ENCODE peak calls at places on chromosomes 7 and 10, in six cellular contexts. P is IMR-90, H is psoas muscle, I is stomach, D is left lung, Y is left ventricle myocardium inferior. X is an unnamed sample.

GRCh38 chr7:18653381-18654155 is 158.0 kb downstream of the HDAC9 start:
- DNase-seq in D (no peak), I (no peak), Y (no peak), H (no peak), P (no peak), X (no peak)

GRCh38 chr10:44245601-44245938 is 139.3 kb downstream of the CXCL12 start:
- DNase-seq in Y (no peak), I (no peak), H (no peak), P (peak; percentile 59), D (no peak), X (no peak)

GRCh38 chr10:14545827-14546226 is 215.1 kb upstream of the FRMD4A start:
- DNase-seq in Y (no peak), P (peak; percentile 83), I (no peak), H (no peak), D (no peak), X (no peak)

GRCh38 chr7:129218514-129219036 is 6.3 kb upstream of the AHCYL2 start:
- DNase-seq in I (peak; percentile 89), H (peak; percentile 85), D (peak; percentile 75), P (peak; percentile 78), Y (peak; percentile 83), X (peak; percentile 81)

GRCh38 chr7:149422914-149423285 is 38.0 kb downstream of the ZNF777 start:
- DNase-seq in P (no peak), Y (peak; percentile 40), H (peak; percentile 31), D (no peak), I (peak; percentile 31), X (peak; percentile 40)

GRCh38 chr7:151671514-151671913 is 151.8 kb upstream of the RHEB start:
- DNase-seq in P (no peak), H (no peak), I (no peak), Y (no peak), D (no peak), X (peak; percentile 63)

GRCh38 chr7:49229246-49229645 is 304.9 kb downstream of the CDC14C start:
- DNase-seq in I (no peak), D (no peak), H (no peak), P (no peak), Y (no peak), X (no peak)

GRCh38 chr7:83210459-83210858 is 47.8 kb upstream of the PCLO start:
- DNase-seq in Y (no peak), P (no peak), I (no peak), H (no peak), D (no peak), X (no peak)

GRCh38 chr7:127665922-127666321 is 13.9 kb downstream of the SND1 start:
- DNase-seq in I (no peak), P (no peak), Y (no peak), D (no peak), H (no peak), X (no peak)

GRCh38 chr7:140673063-140673769 is 471 bp downstream of the ADCK2 start:
- DNase-seq in Y (peak; percentile 33), P (no peak), H (peak; percentile 40), D (peak; percentile 72), I (peak; percentile 81), X (peak; percentile 71)

GRCh38 chr7:155161690-155162089 is 91.6 kb downstream of the HTR5A start:
- DNase-seq in I (no peak), H (no peak), Y (no peak), P (no peak), D (no peak), X (no peak)

GRCh38 chr7:47393406-47393805 is 188.5 kb downstream of the TNS3 start:
- DNase-seq in I (peak; percentile 15), D (no peak), Y (no peak), H (no peak), P (no peak), X (peak; percentile 33)

GRCh38 chr7:2033586-2034135 is 199.1 kb downstream of the MAD1L1 start:
- DNase-seq in P (no peak), D (peak; percentile 14), H (peak; percentile 1), I (no peak), Y (peak; percentile 3), X (peak; percentile 14)

GRCh38 chr10:3287566-3288445 is 115.2 kb upstream of the PITRM1 start:
- DNase-seq in I (no peak), D (no peak), Y (no peak), H (no peak), P (no peak), X (no peak)

GRCh38 chr7:30977896-30978564 is 14.3 kb downstream of the GHRHR start:
- DNase-seq in P (peak; percentile 4), Y (no peak), H (no peak), I (peak; percentile 57), D (no peak), X (peak; percentile 50)

GRCh38 chr10:13586676-13587355 is at the start of gene PRPF18:
- DNase-seq in I (peak; percentile 96), D (peak; percentile 93), H (peak; percentile 94), Y (peak; percentile 91), P (peak; percentile 92), X (peak; percentile 93)

GRCh38 chr7:134502463-134502862 is 24.9 kb upstream of the AKR1B10 start:
- DNase-seq in P (peak; percentile 65), H (peak; percentile 40), D (peak; percentile 54), I (no peak), Y (no peak), X (peak; percentile 53)

GRCh38 chr7:160958-161725 is 31.2 kb upstream of the FAM20C start:
- DNase-seq in Y (no peak), D (peak; percentile 32), P (no peak), I (no peak), H (no peak), X (peak; percentile 18)

GRCh38 chr7:138980575-138981285 is 459 bp downstream of the KIAA1549 start:
- DNase-seq in Y (peak; percentile 19), D (no peak), H (no peak), I (no peak), P (no peak), X (no peak)

GRCh38 chr10:71575934-71576801 is 143.4 kb downstream of the C10orf105 start:
- DNase-seq in D (no peak), H (no peak), P (no peak), Y (no peak), I (no peak), X (no peak)

GRCh38 chr10:44513592-44513991 is 128.7 kb upstream of the CXCL12 start:
- DNase-seq in Y (no peak), H (peak; percentile 30), D (no peak), I (no peak), P (peak; percentile 18), X (no peak)

GRCh38 chr7:50739744-50740455 is 42.8 kb downstream of the GRB10 start:
- DNase-seq in I (no peak), H (no peak), D (no peak), Y (no peak), P (no peak), X (no peak)

GRCh38 chr7:96088579-96088978 is 233.3 kb downstream of the SLC25A13 start:
- DNase-seq in P (peak; percentile 46), Y (no peak), H (no peak), I (no peak), D (no peak), X (no peak)

GRCh38 chr7:140041626-140042385 is 20.9 kb downstream of the PARP12 start:
- DNase-seq in I (no peak), Y (no peak), D (no peak), H (no peak), P (peak; percentile 49), X (no peak)

GRCh38 chr7:102860351-102860811 is 52.4 kb upstream of the LRRC17 start:
- DNase-seq in D (no peak), I (no peak), Y (no peak), P (peak; percentile 98), H (no peak), X (no peak)

GRCh38 chr7:16753932-16754571 is 497 bp downstream of the TSPAN13 start:
- DNase-seq in I (peak; percentile 50), H (peak; percentile 16), P (peak; percentile 10), Y (peak; percentile 33), D (peak; percentile 44), X (peak; percentile 56)

GRCh38 chr10:51397695-51398094 is 301.7 kb downstream of the CSTF2T start:
- DNase-seq in H (peak; percentile 60), D (no peak), Y (peak; percentile 55), P (peak; percentile 84), I (peak; percentile 89), X (no peak)

GRCh38 chr7:158676898-158677297 is 27.7 kb downstream of the NCAPG2 start:
- DNase-seq in D (no peak), H (no peak), I (no peak), P (no peak), Y (no peak), X (no peak)

DNA sequence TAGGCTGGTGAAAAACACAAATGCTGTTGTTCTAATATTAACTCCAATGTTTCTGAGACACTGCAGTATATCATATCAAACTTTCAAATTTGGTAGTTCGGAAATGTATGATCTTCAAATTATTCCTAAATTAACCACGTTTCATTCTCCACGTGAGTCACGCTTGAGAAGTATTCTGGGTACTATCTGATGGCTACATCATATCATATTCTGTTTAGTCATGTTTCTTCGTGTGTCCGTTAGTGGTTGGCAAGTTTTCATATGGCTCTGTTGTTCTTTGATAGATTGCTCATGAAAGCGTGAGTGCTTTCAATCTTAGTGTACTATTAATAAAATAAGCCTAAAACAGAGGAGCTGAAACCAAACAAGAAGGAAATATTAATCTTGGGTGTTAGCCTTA is 145.7 kb downstream of the NSUN6 start:
- DNase-seq in Y (no peak), P (peak; percentile 80), H (no peak), I (no peak), D (no peak), X (no peak)
- H3K27ac ChIP-seq in Y (peak overlapping the region; percentile 74), P (no peak overlapping the region), H (no peak overlapping the region), I (no peak overlapping the region), D (no peak overlapping the region), X (no peak overlapping the region)

DNA sequence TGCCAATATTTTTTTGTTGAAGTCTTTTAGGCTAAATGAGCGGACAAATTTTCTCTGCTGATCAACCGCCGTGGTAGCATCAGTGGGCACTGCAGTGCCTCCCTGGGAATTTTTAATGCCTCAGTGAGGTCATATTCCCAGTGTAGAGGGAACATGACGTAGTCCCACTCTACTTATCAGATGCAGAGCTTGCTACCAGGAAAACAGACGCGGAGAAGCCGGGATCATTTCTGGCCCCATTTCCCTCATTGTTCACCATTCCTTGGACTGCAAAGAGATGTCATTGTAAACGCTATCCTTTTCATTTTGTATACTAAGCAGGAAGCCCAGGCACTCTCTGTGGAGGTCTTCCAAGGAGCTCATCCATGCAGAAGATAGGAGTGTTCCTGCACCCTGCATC is 145.4 kb downstream of the TCF7L2 start:
- DNase-seq in Y (no peak), P (no peak), D (no peak), H (no peak), I (no peak), X (no peak)
- H3K27ac ChIP-seq in Y (peak overlapping the region; percentile 26), P (no peak overlapping the region), D (no peak overlapping the region), H (no peak overlapping the region), I (peak overlapping the region; percentile 80), X (no peak overlapping the region)

GRCh38 chr7:135743907-135744789 is 4.5 kb downstream of the FAM180A start:
- DNase-seq in I (no peak), D (no peak), P (peak; percentile 75), H (peak; percentile 28), Y (peak; percentile 23), X (no peak)
- H3K27ac ChIP-seq in I (no peak overlapping the region), D (no peak overlapping the region), P (peak overlapping the region; percentile 68), H (no peak overlapping the region), Y (peak overlapping the region; percentile 69), X (no peak overlapping the region)

DNA sequence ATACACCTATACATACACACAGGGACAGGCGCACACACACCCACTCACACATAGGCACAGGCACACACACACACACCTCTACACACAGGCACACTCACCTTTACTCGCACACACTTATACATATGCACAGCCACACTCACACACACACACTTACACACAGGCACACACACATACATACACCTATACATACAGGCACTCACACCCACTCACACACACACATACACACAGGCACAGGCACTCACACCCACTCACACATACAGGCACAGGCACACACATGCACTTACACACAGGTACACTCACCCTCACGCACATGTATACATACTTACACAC is 60.2 kb upstream of the CHST15 start:
- DNase-seq in P (no peak), D (no peak), H (no peak), I (no peak), Y (no peak), X (no peak)
- H3K27ac ChIP-seq in P (peak overlapping the region; percentile 24), D (peak overlapping the region; percentile 84), H (peak overlapping the region; percentile 81), I (peak overlapping the region; percentile 74), Y (peak overlapping the region; percentile 52), X (peak overlapping the region; percentile 30)